ENCODE peak calls at places on chromosomes 6 and 20, in seven cellular contexts. F is activated CD4-positive, alpha-beta T cell treated with anti-CD3 and anti-CD28 coated beads, Interleukin-2, amount 50 U/mL, for 48 hours; E is Ammon's horn; W is cardiac fibroblast; U is endothelial cell; S is heart right ventricle; M is DMS79 treated with DMSO at 0.1 percent for 48 hours. X is an unnamed sample.

GRCh38 chr20:60857708-60858107 is 394.4 kb upstream of the CDH4 start:
- DNase-seq in U (no peak), M (no peak), F (no peak), W (peak), S (no peak), E (no peak), X (no peak)

GRCh38 chr6:92541457-92542060 is 877.8 kb downstream of the EPHA7 start:
- DNase-seq in E (no peak), W (no peak), U (no peak), F (no peak), S (no peak), M (no peak), X (no peak)

GRCh38 chr6:111804627-111805235 is 68.5 kb downstream of the FYN start:
- DNase-seq in U (no peak), F (peak), E (no peak), S (no peak), W (peak), M (peak), X (no peak)

GRCh38 chr20:10653593-10654288 is 20.1 kb downstream of the JAG1 start:
- DNase-seq in M (peak), U (no peak), W (peak), F (no peak), E (no peak), S (no peak), X (no peak)

GRCh38 chr6:37860226-37860839 is 40.8 kb downstream of the ZFAND3 start:
- DNase-seq in W (peak), M (no peak), S (no peak), U (peak), E (peak), F (peak), X (no peak)

GRCh38 chr6:17031961-17032360 is 69.9 kb upstream of the STMND1 start:
- DNase-seq in U (no peak), E (peak), W (no peak), F (no peak), S (peak), M (no peak), X (peak)

GRCh38 chr6:18425218-18425617 is 38.1 kb downstream of the RNF144B start:
- DNase-seq in E (no peak), W (no peak), S (no peak), U (no peak), M (no peak), F (no peak), X (no peak)

GRCh38 chr6:446418-447366 is 55.1 kb downstream of the IRF4 start:
- DNase-seq in U (no peak), S (no peak), M (no peak), F (peak), W (no peak), E (no peak), X (no peak)

GRCh38 chr6:104326173-104327001 is 533.3 kb downstream of the HACE1 start:
- DNase-seq in F (no peak), U (no peak), E (no peak), W (peak), S (no peak), M (no peak), X (no peak)

GRCh38 chr6:96223695-96224094 is 207.9 kb downstream of the FUT9 start:
- DNase-seq in E (no peak), M (no peak), S (no peak), W (no peak), U (no peak), F (no peak), X (no peak)

GRCh38 chr6:42197574-42198362 is 3.0 kb upstream of the GUCA1B start:
- DNase-seq in F (no peak), U (no peak), W (peak), S (no peak), M (no peak), E (peak), X (no peak)

GRCh38 chr6:113586413-113586812 is 270.7 kb upstream of the MARCKS start:
- DNase-seq in E (no peak), M (no peak), F (no peak), U (no peak), S (no peak), W (peak), X (no peak)

GRCh38 chr6:73854998-73855718 is 159.2 kb downstream of the CD109 start:
- DNase-seq in U (peak), S (no peak), F (no peak), W (peak), E (peak), M (peak), X (no peak)

GRCh38 chr6:133241088-133241900 is at the start of gene EYA4:
- DNase-seq in E (no peak), U (peak), M (no peak), W (peak), F (no peak), S (peak), X (no peak)

GRCh38 chr6:100464910-100465700 is at the start of gene SIM1:
- DNase-seq in W (peak), M (peak), U (peak), E (no peak), S (peak), F (no peak), X (no peak)

GRCh38 chr6:136077834-136078576 is 172.1 kb downstream of the MTFR2 start:
- DNase-seq in S (no peak), M (no peak), U (no peak), E (no peak), W (peak), F (no peak), X (no peak)

GRCh38 chr6:71197267-71197666 is 91.3 kb upstream of the OGFRL1 start:
- DNase-seq in F (no peak), E (no peak), W (peak), M (no peak), S (no peak), U (no peak), X (no peak)

GRCh38 chr6:136644597-136644952 is 94.4 kb upstream of the MAP7 start:
- DNase-seq in F (no peak), S (no peak), W (no peak), E (no peak), M (no peak), U (no peak), X (no peak)

GRCh38 chr6:161837854-161838253 is 564.0 kb upstream of the AGPAT4 start:
- DNase-seq in E (no peak), M (no peak), S (no peak), W (no peak), U (no peak), F (no peak), X (no peak)

GRCh38 chr6:165059032-165059431 is 250.4 kb downstream of the C6orf118 start:
- DNase-seq in S (no peak), E (no peak), M (no peak), F (no peak), W (peak), U (no peak), X (no peak)

GRCh38 chr6:134908906-134909516 is 40.9 kb downstream of the ALDH8A1 start:
- DNase-seq in U (no peak), F (no peak), S (peak), M (no peak), E (peak), W (peak), X (peak)

GRCh38 chr6:123895346-123895745 is 91.7 kb downstream of the NKAIN2 start:
- DNase-seq in W (no peak), M (no peak), U (no peak), E (no peak), F (no peak), S (no peak), X (no peak)

GRCh38 chr20:39188264-39188765 is 226.2 kb downstream of the DHX35 start:
- DNase-seq in E (no peak), S (no peak), M (no peak), W (no peak), U (no peak), F (no peak), X (no peak)

GRCh38 chr6:68468244-68468884 is 166.7 kb upstream of the ADGRB3 start:
- DNase-seq in M (no peak), U (peak), W (peak), F (no peak), E (no peak), S (no peak), X (no peak)

GRCh38 chr6:138339024-138339423 is 38.7 kb upstream of the SMIM28 start:
- DNase-seq in U (no peak), S (no peak), F (no peak), M (no peak), E (no peak), W (no peak), X (no peak)

GRCh38 chr20:25078662-25079061 is 3.3 kb downstream of the VSX1 start:
- DNase-seq in S (no peak), E (no peak), W (no peak), F (no peak), M (no peak), U (no peak), X (no peak)

GRCh38 chr6:31396422-31397152 is 6.8 kb upstream of the MICA start:
- DNase-seq in M (no peak), U (peak), S (peak), F (peak), E (peak), W (peak), X (peak)

GRCh38 chr6:24740861-24741260 is 21.9 kb upstream of the C6orf62 start:
- DNase-seq in E (no peak), M (no peak), U (no peak), W (peak), F (no peak), S (no peak), X (no peak)

GRCh38 chr6:89008763-89009374 is 45.5 kb upstream of the RNGTT start:
- DNase-seq in F (no peak), E (no peak), W (no peak), S (no peak), M (no peak), U (no peak), X (no peak)

GRCh38 chr6:166635556-166635955 is 8.5 kb upstream of the RPS6KA2 start:
- DNase-seq in E (no peak), F (no peak), M (no peak), W (no peak), U (no peak), S (no peak), X (no peak)

GRCh38 chr6:74248966-74249365 is 553.0 kb downstream of the CD109 start:
- DNase-seq in U (no peak), S (no peak), E (no peak), F (no peak), W (no peak), M (no peak), X (no peak)

GRCh38 chr6:115947964-115948541 is 112.6 kb downstream of the FRK start:
- DNase-seq in M (no peak), S (no peak), W (no peak), F (no peak), E (no peak), U (no peak), X (no peak)

GRCh38 chr20:16701296-16701695 is 28.5 kb upstream of the SNRPB2 start:
- DNase-seq in E (peak), U (peak), S (no peak), F (peak), W (no peak), M (no peak), X (no peak)

GRCh38 chr6:112286010-112286409 is 31.6 kb upstream of the LAMA4 start:
- DNase-seq in S (no peak), E (no peak), U (no peak), F (peak), W (no peak), M (no peak), X (no peak)

GRCh38 chr6:74114428-74114827 is 418.4 kb downstream of the CD109 start:
- DNase-seq in E (no peak), S (no peak), U (no peak), M (no peak), F (no peak), W (no peak), X (no peak)

GRCh38 chr6:52360028-52360427 is 1.9 kb upstream of the PAQR8 start:
- DNase-seq in M (no peak), U (no peak), W (no peak), S (no peak), F (no peak), E (no peak), X (no peak)